ENCODE peak calls at places on chromosomes 11 and 22, in eight cellular contexts. X, M, Q, U, K, O, A and N are unnamed samples.

GRCh38 chr11:16410479-16410878 is 54.1 kb upstream of the SOX6 start:
- DNase-seq in X (no peak), Q (no peak), A (no peak), K (no peak), U (no peak), O (peak; percentile 62), M (no peak), N (no peak)

GRCh38 chr11:89660234-89660633 is 49.9 kb upstream of the TRIM77 start:
- DNase-seq in U (no peak), Q (no peak), M (no peak), K (no peak), X (no peak), O (no peak), A (no peak), N (no peak)

GRCh38 chr11:6284250-6284649 is 24.6 kb downstream of the CCKBR start:
- DNase-seq in M (no peak), A (no peak), O (no peak), K (no peak), X (no peak), Q (no peak), U (no peak), N (no peak)

GRCh38 chr22:30386960-30387848 is at the start of gene RNF215:
- DNase-seq in X (peak; percentile 71), K (peak; percentile 92), M (peak; percentile 88), A (peak; percentile 88), Q (peak; percentile 68), O (peak; percentile 59), U (peak; percentile 87), N (peak; percentile 92)

GRCh38 chr22:41909290-41910049 is 5.4 kb downstream of the SHISA8 start:
- DNase-seq in K (no peak), Q (no peak), A (no peak), O (no peak), U (no peak), X (no peak), M (no peak), N (no peak)

GRCh38 chr11:100789500-100789899 is 102.4 kb downstream of the ARHGAP42 start:
- DNase-seq in K (no peak), Q (peak; percentile 44), M (no peak), O (no peak), U (peak; percentile 86), A (peak; percentile 21), X (peak; percentile 11), N (peak; percentile 41)

GRCh38 chr22:20524004-20524481 is 16.6 kb downstream of the MED15 start:
- DNase-seq in Q (no peak), O (peak; percentile 65), K (no peak), A (no peak), U (peak; percentile 9), M (no peak), X (no peak), N (no peak)

GRCh38 chr11:70872299-70872698 is 380.1 kb downstream of the SHANK2 start:
- DNase-seq in A (no peak), U (no peak), K (no peak), M (no peak), Q (no peak), X (no peak), O (no peak), N (peak; percentile 14)

GRCh38 chr11:11770274-11770673 is 71.5 kb upstream of the USP47 start:
- DNase-seq in X (no peak), O (no peak), Q (no peak), K (no peak), U (no peak), M (no peak), A (no peak), N (no peak)

GRCh38 chr11:129286813-129287212 is 88.8 kb upstream of the BARX2 start:
- DNase-seq in M (no peak), U (no peak), Q (no peak), O (no peak), X (peak; percentile 38), K (no peak), A (no peak), N (no peak)

GRCh38 chr11:61193596-61193995 is 9.7 kb upstream of the PGA3 start:
- DNase-seq in Q (no peak), O (no peak), M (no peak), A (no peak), X (no peak), U (no peak), K (peak; percentile 49), N (no peak)

GRCh38 chr11:75273331-75273988 is 32.9 kb downstream of the TPBGL start:
- DNase-seq in Q (no peak), K (peak; percentile 21), M (no peak), O (no peak), U (no peak), X (no peak), A (no peak), N (no peak)

GRCh38 chr11:62179995-62180394 is 10.0 kb upstream of the SCGB1D1 start:
- DNase-seq in M (no peak), O (no peak), X (no peak), K (no peak), A (no peak), U (no peak), Q (no peak), N (no peak)

GRCh38 chr11:126310229-126310991 is 6.5 kb downstream of the DCPS start:
- DNase-seq in Q (peak; percentile 60), X (peak; percentile 77), K (peak; percentile 87), O (peak; percentile 50), U (peak; percentile 73), A (peak; percentile 72), M (peak; percentile 67), N (peak; percentile 85)

GRCh38 chr11:109377039-109377742 is 44.8 kb upstream of the C11orf87 start:
- DNase-seq in A (no peak), X (no peak), K (no peak), O (no peak), M (no peak), Q (no peak), U (no peak), N (no peak)

GRCh38 chr22:48675828-48676145 is 1151.9 kb downstream of the BRD1 start:
- DNase-seq in X (no peak), K (no peak), A (no peak), U (no peak), M (no peak), Q (no peak), O (no peak), N (peak; percentile 38)

GRCh38 chr11:72885853-72886252 is 71.6 kb downstream of the ATG16L2 start:
- DNase-seq in U (no peak), M (no peak), K (no peak), X (no peak), O (no peak), Q (no peak), A (no peak), N (no peak)

DNA sequence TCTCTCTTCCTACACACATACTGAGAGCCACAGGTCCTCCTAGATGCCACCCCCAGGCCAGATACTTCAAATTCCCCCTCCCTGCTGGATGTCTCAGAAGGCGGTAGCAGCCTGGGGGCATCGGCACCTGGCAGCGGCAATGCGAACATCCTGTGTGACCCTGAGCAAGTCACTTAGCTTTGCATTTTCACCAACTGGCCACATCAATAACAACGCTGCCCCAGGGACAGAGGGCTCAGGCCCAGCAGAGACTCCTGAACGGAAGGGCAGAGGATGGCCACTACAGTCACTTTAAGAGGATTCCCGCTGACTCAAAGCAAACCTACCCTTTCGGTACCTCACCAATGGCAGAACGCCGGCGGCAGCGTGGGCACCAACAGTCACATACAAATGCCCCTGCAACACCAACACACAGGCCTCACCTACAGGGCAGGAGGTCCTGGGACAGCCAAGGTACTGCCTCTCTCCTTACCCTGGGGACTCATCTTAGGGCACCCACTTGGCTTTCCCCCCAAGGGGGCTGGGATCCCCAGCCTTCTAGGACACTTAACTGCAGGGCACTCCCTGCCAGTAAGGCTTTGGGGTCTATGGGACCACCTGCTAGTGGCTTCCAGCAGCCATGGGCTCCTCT is 1.6 kb downstream of the LMO1 start:
- DNase-seq in X (no peak), M (no peak), A (no peak), U (peak; percentile 24), K (no peak), O (no peak), Q (no peak), N (no peak)
- H3K4me1 ChIP-seq in X (no peaks in the 10 kb centered on the region), M (peaks cover 6% of the 10 kb centered on the region), A (peaks cover 8% of the 10 kb centered on the region), U (no peaks in the 10 kb centered on the region), K (peaks cover 5% of the 10 kb centered on the region), O (peaks cover 21% of the 10 kb centered on the region), Q (peaks cover 4% of the 10 kb centered on the region), N (peaks cover 17% of the 10 kb centered on the region)

DNA sequence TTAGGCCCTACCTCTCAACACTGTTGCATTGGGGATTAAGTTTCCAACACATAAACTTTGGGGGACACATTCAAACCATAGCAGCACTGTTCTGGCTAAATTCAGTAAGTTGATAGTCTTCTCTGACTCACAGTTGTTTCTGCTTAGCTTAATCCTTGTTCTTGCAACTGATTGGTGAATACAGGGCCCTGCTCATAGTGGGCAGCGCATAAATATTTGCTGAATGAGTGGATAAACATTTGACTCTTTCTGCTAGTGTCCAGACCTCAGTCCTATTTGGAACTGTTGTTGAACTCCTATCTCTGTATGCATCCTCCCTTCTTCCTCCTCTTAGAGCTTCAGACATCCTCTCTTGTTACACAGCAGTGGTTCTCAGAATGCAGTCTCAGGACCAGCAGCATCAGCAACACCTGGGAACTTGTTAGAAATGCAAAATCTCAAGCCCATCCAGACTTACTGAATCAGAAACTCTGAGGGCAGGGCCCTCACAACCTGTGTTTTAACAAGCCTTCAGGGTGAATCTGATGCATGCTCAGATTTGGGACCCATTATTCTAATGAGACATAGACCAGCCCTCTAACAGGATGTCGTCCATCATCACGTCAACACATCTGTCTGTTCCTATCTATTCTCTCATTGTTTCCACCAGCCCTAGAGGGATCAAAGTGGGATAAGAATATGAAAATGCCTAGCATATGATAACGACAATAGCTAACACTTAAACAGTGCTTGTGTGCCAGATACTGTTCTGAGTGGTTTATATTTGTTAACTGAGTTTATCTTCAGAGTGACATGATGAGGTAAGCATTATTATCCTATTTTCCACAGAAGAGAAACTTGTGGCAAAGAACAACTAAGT is 22.3 kb downstream of the SPON1 start:
- DNase-seq in A (no peak), O (no peak), K (no peak), Q (no peak), U (no peak), M (no peak), X (peak; percentile 89), N (no peak)
- H3K27ac ChIP-seq in A (no peak overlapping the region), O (no peak overlapping the region), K (no peak overlapping the region), Q (no peak overlapping the region), U (no peak overlapping the region), M (no peak overlapping the region), X (peak overlapping the region; percentile 57), N (no peak overlapping the region)

DNA sequence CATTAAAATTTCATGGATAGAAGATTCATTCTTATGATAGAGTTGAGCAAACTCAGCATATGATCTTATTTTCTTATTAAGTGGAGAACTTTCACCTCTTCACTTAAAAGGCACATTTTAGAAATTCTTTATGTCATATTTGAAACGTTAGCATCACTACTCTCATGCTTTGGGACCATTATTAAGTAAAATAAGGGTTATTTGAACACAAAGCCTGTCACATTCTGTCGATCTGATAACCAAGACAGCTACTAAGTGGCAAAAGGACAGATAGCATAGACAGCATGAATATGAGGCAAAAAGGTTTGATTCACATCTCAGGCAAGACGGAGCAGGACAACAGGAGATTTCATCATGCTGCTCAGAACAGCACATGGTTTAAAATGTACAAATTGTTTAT is 247.6 kb upstream of the ANO3 start:
- DNase-seq in K (no peak), X (peak; percentile 9), O (no peak), Q (no peak), M (no peak), A (no peak), U (no peak), N (no peak)
- H3K4me1 ChIP-seq in K (no peaks in the 10 kb centered on the region), X (no peaks in the 10 kb centered on the region), O (peaks cover 3% of the 10 kb centered on the region), Q (no peaks in the 10 kb centered on the region), M (no peaks in the 10 kb centered on the region), A (no peaks in the 10 kb centered on the region), U (no peaks in the 10 kb centered on the region), N (no peaks in the 10 kb centered on the region)

DNA sequence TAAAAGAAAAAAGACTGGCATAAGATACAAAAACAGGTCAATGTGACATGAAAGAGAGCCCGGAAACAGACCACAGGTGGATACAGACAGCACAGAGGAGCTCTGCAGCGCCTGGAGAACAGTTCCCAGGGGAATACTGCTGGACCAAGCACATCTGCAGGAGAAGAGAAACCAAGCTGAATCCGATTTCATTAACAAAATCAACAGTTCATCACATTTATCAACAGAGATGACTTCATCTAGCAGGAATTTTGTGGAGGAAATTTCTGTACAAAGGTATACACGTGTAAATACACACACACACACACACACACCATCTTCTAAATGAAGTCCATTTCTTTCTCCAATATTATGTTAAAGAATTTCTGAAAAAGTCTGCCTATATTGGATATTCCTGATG is 17.1 kb downstream of the YPEL1 start:
- DNase-seq in Q (no peak), M (no peak), A (no peak), O (no peak), U (no peak), K (no peak), X (no peak), N (no peak)
- H3K27ac ChIP-seq in Q (no peak overlapping the region), M (no peak overlapping the region), A (no peak overlapping the region), O (no peak overlapping the region), U (no peak overlapping the region), K (no peak overlapping the region), X (no peak overlapping the region), N (peak overlapping the region; percentile 66)